ENCODE peak calls at places on chromosomes 7 and 10, in eight cellular contexts. One of them, this sample, is unnamed.

GRCh38 chr7:91789086-91789485 is 91.4 kb downstream of the MTERF1 start:
- DNase-seq in activated T-helper 1 cell treated with Interleukin-2 at 50 U/mL for 16 hours: no peak
- DNase-seq in stimulated activated CD4-positive, alpha-beta T cell treated with anti-CD3 and anti-CD28 coated beads, TNF-alpha, amount 100 ng/mL, for 1 hour: no peak
- DNase-seq in HFF-Myc: peak
- DNase-seq in HTR-8/SVneo: no peak
- DNase-seq in M059J: no peak
- DNase-seq in lung microvascular endothelial cell: no peak
- DNase-seq in amniotic epithelial cell: no peak
- DNase-seq in this sample: no peak

GRCh38 chr7:50492770-50493519 is 42.8 kb upstream of the FIGNL1 start:
- DNase-seq in activated T-helper 1 cell treated with Interleukin-2 at 50 U/mL for 16 hours: no peak
- DNase-seq in HTR-8/SVneo: no peak
- DNase-seq in amniotic epithelial cell: no peak
- DNase-seq in M059J: no peak
- DNase-seq in HFF-Myc: no peak
- DNase-seq in lung microvascular endothelial cell: no peak
- DNase-seq in stimulated activated CD4-positive, alpha-beta T cell treated with anti-CD3 and anti-CD28 coated beads, TNF-alpha, amount 100 ng/mL, for 1 hour: no peak
- DNase-seq in this sample: no peak

GRCh38 chr10:11301571-11302111 is 284.0 kb downstream of the CELF2 start:
- DNase-seq in activated T-helper 1 cell treated with Interleukin-2 at 50 U/mL for 16 hours: no peak
- DNase-seq in HTR-8/SVneo: no peak
- DNase-seq in amniotic epithelial cell: no peak
- DNase-seq in M059J: no peak
- DNase-seq in stimulated activated CD4-positive, alpha-beta T cell treated with anti-CD3 and anti-CD28 coated beads, TNF-alpha, amount 100 ng/mL, for 1 hour: no peak
- DNase-seq in lung microvascular endothelial cell: no peak
- DNase-seq in HFF-Myc: no peak
- DNase-seq in this sample: no peak

GRCh38 chr10:77926566-77927342 is at the start of gene DLG5:
- DNase-seq in lung microvascular endothelial cell: peak
- DNase-seq in HTR-8/SVneo: no peak
- DNase-seq in M059J: peak
- DNase-seq in activated T-helper 1 cell treated with Interleukin-2 at 50 U/mL for 16 hours: no peak
- DNase-seq in HFF-Myc: no peak
- DNase-seq in amniotic epithelial cell: peak
- DNase-seq in stimulated activated CD4-positive, alpha-beta T cell treated with anti-CD3 and anti-CD28 coated beads, TNF-alpha, amount 100 ng/mL, for 1 hour: no peak
- DNase-seq in this sample: no peak

GRCh38 chr7:27364344-27364758 is 121.7 kb downstream of the EVX1 start:
- DNase-seq in HTR-8/SVneo: peak
- DNase-seq in stimulated activated CD4-positive, alpha-beta T cell treated with anti-CD3 and anti-CD28 coated beads, TNF-alpha, amount 100 ng/mL, for 1 hour: no peak
- DNase-seq in amniotic epithelial cell: peak
- DNase-seq in M059J: peak
- DNase-seq in HFF-Myc: no peak
- DNase-seq in lung microvascular endothelial cell: no peak
- DNase-seq in activated T-helper 1 cell treated with Interleukin-2 at 50 U/mL for 16 hours: no peak
- DNase-seq in this sample: no peak

GRCh38 chr7:35430547-35431153 is 176.8 kb upstream of the TBX20 start:
- DNase-seq in M059J: no peak
- DNase-seq in stimulated activated CD4-positive, alpha-beta T cell treated with anti-CD3 and anti-CD28 coated beads, TNF-alpha, amount 100 ng/mL, for 1 hour: no peak
- DNase-seq in lung microvascular endothelial cell: peak
- DNase-seq in amniotic epithelial cell: peak
- DNase-seq in HFF-Myc: no peak
- DNase-seq in HTR-8/SVneo: no peak
- DNase-seq in activated T-helper 1 cell treated with Interleukin-2 at 50 U/mL for 16 hours: no peak
- DNase-seq in this sample: no peak

GRCh38 chr10:14782691-14783363 is 8.1 kb upstream of the FAM107B start:
- DNase-seq in activated T-helper 1 cell treated with Interleukin-2 at 50 U/mL for 16 hours: no peak
- DNase-seq in HFF-Myc: no peak
- DNase-seq in M059J: peak
- DNase-seq in lung microvascular endothelial cell: peak
- DNase-seq in stimulated activated CD4-positive, alpha-beta T cell treated with anti-CD3 and anti-CD28 coated beads, TNF-alpha, amount 100 ng/mL, for 1 hour: no peak
- DNase-seq in amniotic epithelial cell: peak
- DNase-seq in HTR-8/SVneo: peak
- DNase-seq in this sample: no peak

GRCh38 chr7:27411145-27411544 is 168.5 kb downstream of the EVX1 start:
- DNase-seq in stimulated activated CD4-positive, alpha-beta T cell treated with anti-CD3 and anti-CD28 coated beads, TNF-alpha, amount 100 ng/mL, for 1 hour: no peak
- DNase-seq in activated T-helper 1 cell treated with Interleukin-2 at 50 U/mL for 16 hours: no peak
- DNase-seq in HTR-8/SVneo: no peak
- DNase-seq in amniotic epithelial cell: no peak
- DNase-seq in M059J: no peak
- DNase-seq in HFF-Myc: no peak
- DNase-seq in lung microvascular endothelial cell: no peak
- DNase-seq in this sample: no peak

GRCh38 chr7:155857141-155857540 is 44.9 kb upstream of the SHH start:
- DNase-seq in activated T-helper 1 cell treated with Interleukin-2 at 50 U/mL for 16 hours: no peak
- DNase-seq in amniotic epithelial cell: no peak
- DNase-seq in HFF-Myc: no peak
- DNase-seq in HTR-8/SVneo: no peak
- DNase-seq in lung microvascular endothelial cell: no peak
- DNase-seq in M059J: no peak
- DNase-seq in stimulated activated CD4-positive, alpha-beta T cell treated with anti-CD3 and anti-CD28 coated beads, TNF-alpha, amount 100 ng/mL, for 1 hour: no peak
- DNase-seq in this sample: no peak

GRCh38 chr7:157425137-157425731 is 88.4 kb downstream of the DNAJB6 start:
- DNase-seq in HFF-Myc: no peak
- DNase-seq in amniotic epithelial cell: no peak
- DNase-seq in activated T-helper 1 cell treated with Interleukin-2 at 50 U/mL for 16 hours: no peak
- DNase-seq in M059J: no peak
- DNase-seq in stimulated activated CD4-positive, alpha-beta T cell treated with anti-CD3 and anti-CD28 coated beads, TNF-alpha, amount 100 ng/mL, for 1 hour: no peak
- DNase-seq in lung microvascular endothelial cell: no peak
- DNase-seq in HTR-8/SVneo: no peak
- DNase-seq in this sample: no peak

GRCh38 chr7:97025983-97026704 is 1.5 kb upstream of the DLX5 start:
- DNase-seq in HTR-8/SVneo: no peak
- DNase-seq in lung microvascular endothelial cell: peak
- DNase-seq in stimulated activated CD4-positive, alpha-beta T cell treated with anti-CD3 and anti-CD28 coated beads, TNF-alpha, amount 100 ng/mL, for 1 hour: no peak
- DNase-seq in HFF-Myc: no peak
- DNase-seq in activated T-helper 1 cell treated with Interleukin-2 at 50 U/mL for 16 hours: no peak
- DNase-seq in amniotic epithelial cell: no peak
- DNase-seq in M059J: no peak
- DNase-seq in this sample: no peak

GRCh38 chr7:150803161-150803860 is 2.7 kb downstream of the TMEM176A start:
- DNase-seq in M059J: no peak
- DNase-seq in stimulated activated CD4-positive, alpha-beta T cell treated with anti-CD3 and anti-CD28 coated beads, TNF-alpha, amount 100 ng/mL, for 1 hour: no peak
- DNase-seq in HTR-8/SVneo: no peak
- DNase-seq in activated T-helper 1 cell treated with Interleukin-2 at 50 U/mL for 16 hours: no peak
- DNase-seq in HFF-Myc: no peak
- DNase-seq in amniotic epithelial cell: no peak
- DNase-seq in lung microvascular endothelial cell: no peak
- DNase-seq in this sample: no peak

GRCh38 chr10:4243651-4244050 is 458.6 kb upstream of the KLF6 start:
- DNase-seq in M059J: peak
- DNase-seq in HFF-Myc: peak
- DNase-seq in HTR-8/SVneo: peak
- DNase-seq in lung microvascular endothelial cell: peak
- DNase-seq in activated T-helper 1 cell treated with Interleukin-2 at 50 U/mL for 16 hours: no peak
- DNase-seq in stimulated activated CD4-positive, alpha-beta T cell treated with anti-CD3 and anti-CD28 coated beads, TNF-alpha, amount 100 ng/mL, for 1 hour: no peak
- DNase-seq in amniotic epithelial cell: peak
- DNase-seq in this sample: peak

GRCh38 chr7:71612011-71612410 is 480.1 kb downstream of the GALNT17 start:
- DNase-seq in activated T-helper 1 cell treated with Interleukin-2 at 50 U/mL for 16 hours: no peak
- DNase-seq in amniotic epithelial cell: no peak
- DNase-seq in HTR-8/SVneo: no peak
- DNase-seq in lung microvascular endothelial cell: no peak
- DNase-seq in HFF-Myc: no peak
- DNase-seq in M059J: no peak
- DNase-seq in stimulated activated CD4-positive, alpha-beta T cell treated with anti-CD3 and anti-CD28 coated beads, TNF-alpha, amount 100 ng/mL, for 1 hour: no peak
- DNase-seq in this sample: no peak

GRCh38 chr7:159071260-159071659 is 73.4 kb downstream of the VIPR2 start:
- DNase-seq in amniotic epithelial cell: no peak
- DNase-seq in HFF-Myc: no peak
- DNase-seq in HTR-8/SVneo: no peak
- DNase-seq in activated T-helper 1 cell treated with Interleukin-2 at 50 U/mL for 16 hours: no peak
- DNase-seq in stimulated activated CD4-positive, alpha-beta T cell treated with anti-CD3 and anti-CD28 coated beads, TNF-alpha, amount 100 ng/mL, for 1 hour: no peak
- DNase-seq in lung microvascular endothelial cell: no peak
- DNase-seq in M059J: no peak
- DNase-seq in this sample: no peak

GRCh38 chr7:134856692-134857091 is 77.3 kb downstream of the CALD1 start:
- DNase-seq in M059J: peak
- DNase-seq in amniotic epithelial cell: peak
- DNase-seq in stimulated activated CD4-positive, alpha-beta T cell treated with anti-CD3 and anti-CD28 coated beads, TNF-alpha, amount 100 ng/mL, for 1 hour: no peak
- DNase-seq in activated T-helper 1 cell treated with Interleukin-2 at 50 U/mL for 16 hours: no peak
- DNase-seq in lung microvascular endothelial cell: no peak
- DNase-seq in HFF-Myc: no peak
- DNase-seq in HTR-8/SVneo: no peak
- DNase-seq in this sample: no peak

GRCh38 chr7:131546583-131547111 is 9.8 kb downstream of the PODXL start:
- DNase-seq in stimulated activated CD4-positive, alpha-beta T cell treated with anti-CD3 and anti-CD28 coated beads, TNF-alpha, amount 100 ng/mL, for 1 hour: no peak
- DNase-seq in M059J: no peak
- DNase-seq in HFF-Myc: no peak
- DNase-seq in lung microvascular endothelial cell: peak
- DNase-seq in HTR-8/SVneo: no peak
- DNase-seq in amniotic epithelial cell: no peak
- DNase-seq in activated T-helper 1 cell treated with Interleukin-2 at 50 U/mL for 16 hours: no peak
- DNase-seq in this sample: peak

GRCh38 chr7:54680377-54681005 is 78.5 kb downstream of the SEC61G start:
- DNase-seq in stimulated activated CD4-positive, alpha-beta T cell treated with anti-CD3 and anti-CD28 coated beads, TNF-alpha, amount 100 ng/mL, for 1 hour: no peak
- DNase-seq in HFF-Myc: no peak
- DNase-seq in amniotic epithelial cell: no peak
- DNase-seq in lung microvascular endothelial cell: no peak
- DNase-seq in activated T-helper 1 cell treated with Interleukin-2 at 50 U/mL for 16 hours: no peak
- DNase-seq in M059J: no peak
- DNase-seq in HTR-8/SVneo: no peak
- DNase-seq in this sample: no peak

GRCh38 chr10:44922826-44923545 is 11.8 kb downstream of the TMEM72 start:
- DNase-seq in activated T-helper 1 cell treated with Interleukin-2 at 50 U/mL for 16 hours: no peak
- DNase-seq in lung microvascular endothelial cell: no peak
- DNase-seq in M059J: no peak
- DNase-seq in HFF-Myc: no peak
- DNase-seq in HTR-8/SVneo: no peak
- DNase-seq in amniotic epithelial cell: no peak
- DNase-seq in stimulated activated CD4-positive, alpha-beta T cell treated with anti-CD3 and anti-CD28 coated beads, TNF-alpha, amount 100 ng/mL, for 1 hour: no peak
- DNase-seq in this sample: no peak

GRCh38 chr10:49005270-49005669 is 65.6 kb upstream of the LRRC18 start:
- DNase-seq in lung microvascular endothelial cell: no peak
- DNase-seq in HTR-8/SVneo: no peak
- DNase-seq in stimulated activated CD4-positive, alpha-beta T cell treated with anti-CD3 and anti-CD28 coated beads, TNF-alpha, amount 100 ng/mL, for 1 hour: no peak
- DNase-seq in HFF-Myc: no peak
- DNase-seq in amniotic epithelial cell: no peak
- DNase-seq in activated T-helper 1 cell treated with Interleukin-2 at 50 U/mL for 16 hours: no peak
- DNase-seq in M059J: no peak
- DNase-seq in this sample: no peak

GRCh38 chr10:46551701-46552525 is 4.5 kb downstream of the GPRIN2 start:
- DNase-seq in lung microvascular endothelial cell: no peak
- DNase-seq in HFF-Myc: no peak
- DNase-seq in HTR-8/SVneo: no peak
- DNase-seq in stimulated activated CD4-positive, alpha-beta T cell treated with anti-CD3 and anti-CD28 coated beads, TNF-alpha, amount 100 ng/mL, for 1 hour: no peak
- DNase-seq in activated T-helper 1 cell treated with Interleukin-2 at 50 U/mL for 16 hours: no peak
- DNase-seq in M059J: no peak
- DNase-seq in amniotic epithelial cell: no peak
- DNase-seq in this sample: no peak

GRCh38 chr10:97921581-97922377 is 72.1 kb downstream of the GOLGA7B start:
- DNase-seq in amniotic epithelial cell: peak
- DNase-seq in activated T-helper 1 cell treated with Interleukin-2 at 50 U/mL for 16 hours: no peak
- DNase-seq in stimulated activated CD4-positive, alpha-beta T cell treated with anti-CD3 and anti-CD28 coated beads, TNF-alpha, amount 100 ng/mL, for 1 hour: no peak
- DNase-seq in lung microvascular endothelial cell: no peak
- DNase-seq in HFF-Myc: no peak
- DNase-seq in M059J: peak
- DNase-seq in HTR-8/SVneo: no peak
- DNase-seq in this sample: no peak

GRCh38 chr7:50352282-50352681 is 47.8 kb downstream of the IKZF1 start:
- DNase-seq in stimulated activated CD4-positive, alpha-beta T cell treated with anti-CD3 and anti-CD28 coated beads, TNF-alpha, amount 100 ng/mL, for 1 hour: no peak
- DNase-seq in activated T-helper 1 cell treated with Interleukin-2 at 50 U/mL for 16 hours: no peak
- DNase-seq in lung microvascular endothelial cell: no peak
- DNase-seq in M059J: no peak
- DNase-seq in amniotic epithelial cell: no peak
- DNase-seq in HTR-8/SVneo: no peak
- DNase-seq in HFF-Myc: no peak
- DNase-seq in this sample: no peak

GRCh38 chr10:35219906-35220890 is 93.6 kb downstream of the CREM start:
- DNase-seq in M059J: no peak
- DNase-seq in stimulated activated CD4-positive, alpha-beta T cell treated with anti-CD3 and anti-CD28 coated beads, TNF-alpha, amount 100 ng/mL, for 1 hour: no peak
- DNase-seq in lung microvascular endothelial cell: no peak
- DNase-seq in activated T-helper 1 cell treated with Interleukin-2 at 50 U/mL for 16 hours: no peak
- DNase-seq in HTR-8/SVneo: no peak
- DNase-seq in HFF-Myc: no peak
- DNase-seq in amniotic epithelial cell: no peak
- DNase-seq in this sample: no peak

GRCh38 chr10:14625210-14625621 is 149.5 kb downstream of the FAM107B start:
- DNase-seq in lung microvascular endothelial cell: no peak
- DNase-seq in stimulated activated CD4-positive, alpha-beta T cell treated with anti-CD3 and anti-CD28 coated beads, TNF-alpha, amount 100 ng/mL, for 1 hour: no peak
- DNase-seq in activated T-helper 1 cell treated with Interleukin-2 at 50 U/mL for 16 hours: no peak
- DNase-seq in M059J: no peak
- DNase-seq in HFF-Myc: no peak
- DNase-seq in HTR-8/SVneo: no peak
- DNase-seq in amniotic epithelial cell: no peak
- DNase-seq in this sample: no peak

GRCh38 chr7:42876182-42877068 is 35.4 kb downstream of the C7orf25 start:
- DNase-seq in HTR-8/SVneo: peak
- DNase-seq in M059J: peak
- DNase-seq in lung microvascular endothelial cell: peak
- DNase-seq in HFF-Myc: peak
- DNase-seq in amniotic epithelial cell: peak
- DNase-seq in activated T-helper 1 cell treated with Interleukin-2 at 50 U/mL for 16 hours: no peak
- DNase-seq in stimulated activated CD4-positive, alpha-beta T cell treated with anti-CD3 and anti-CD28 coated beads, TNF-alpha, amount 100 ng/mL, for 1 hour: no peak
- DNase-seq in this sample: peak

GRCh38 chr10:29646960-29647431 is 12.2 kb upstream of the SVIL start:
- DNase-seq in amniotic epithelial cell: peak
- DNase-seq in HFF-Myc: no peak
- DNase-seq in lung microvascular endothelial cell: no peak
- DNase-seq in stimulated activated CD4-positive, alpha-beta T cell treated with anti-CD3 and anti-CD28 coated beads, TNF-alpha, amount 100 ng/mL, for 1 hour: no peak
- DNase-seq in HTR-8/SVneo: no peak
- DNase-seq in activated T-helper 1 cell treated with Interleukin-2 at 50 U/mL for 16 hours: no peak
- DNase-seq in M059J: peak
- DNase-seq in this sample: no peak

GRCh38 chr7:6536262-6536770 is 14.9 kb downstream of the GRID2IP start:
- DNase-seq in HFF-Myc: no peak
- DNase-seq in amniotic epithelial cell: no peak
- DNase-seq in stimulated activated CD4-positive, alpha-beta T cell treated with anti-CD3 and anti-CD28 coated beads, TNF-alpha, amount 100 ng/mL, for 1 hour: no peak
- DNase-seq in M059J: peak
- DNase-seq in activated T-helper 1 cell treated with Interleukin-2 at 50 U/mL for 16 hours: no peak
- DNase-seq in HTR-8/SVneo: peak
- DNase-seq in lung microvascular endothelial cell: no peak
- DNase-seq in this sample: no peak

GRCh38 chr7:106570948-106571418 is 90.0 kb downstream of the CCDC71L start:
- DNase-seq in lung microvascular endothelial cell: no peak
- DNase-seq in M059J: no peak
- DNase-seq in HTR-8/SVneo: no peak
- DNase-seq in stimulated activated CD4-positive, alpha-beta T cell treated with anti-CD3 and anti-CD28 coated beads, TNF-alpha, amount 100 ng/mL, for 1 hour: no peak
- DNase-seq in activated T-helper 1 cell treated with Interleukin-2 at 50 U/mL for 16 hours: no peak
- DNase-seq in HFF-Myc: no peak
- DNase-seq in amniotic epithelial cell: no peak
- DNase-seq in this sample: no peak

GRCh38 chr10:79386637-79387465 is 39.6 kb downstream of the PPIF start:
- DNase-seq in HTR-8/SVneo: no peak
- DNase-seq in stimulated activated CD4-positive, alpha-beta T cell treated with anti-CD3 and anti-CD28 coated beads, TNF-alpha, amount 100 ng/mL, for 1 hour: no peak
- DNase-seq in lung microvascular endothelial cell: no peak
- DNase-seq in HFF-Myc: no peak
- DNase-seq in M059J: no peak
- DNase-seq in amniotic epithelial cell: no peak
- DNase-seq in activated T-helper 1 cell treated with Interleukin-2 at 50 U/mL for 16 hours: no peak
- DNase-seq in this sample: no peak

GRCh38 chr10:79069325-79070090 is 742 bp downstream of the ZMIZ1 start:
- DNase-seq in HTR-8/SVneo: no peak
- DNase-seq in activated T-helper 1 cell treated with Interleukin-2 at 50 U/mL for 16 hours: no peak
- DNase-seq in M059J: peak
- DNase-seq in HFF-Myc: no peak
- DNase-seq in stimulated activated CD4-positive, alpha-beta T cell treated with anti-CD3 and anti-CD28 coated beads, TNF-alpha, amount 100 ng/mL, for 1 hour: no peak
- DNase-seq in amniotic epithelial cell: no peak
- DNase-seq in lung microvascular endothelial cell: peak
- DNase-seq in this sample: no peak

GRCh38 chr10:21515581-21516269 is 9.8 kb downstream of the SKIDA1 start:
- DNase-seq in stimulated activated CD4-positive, alpha-beta T cell treated with anti-CD3 and anti-CD28 coated beads, TNF-alpha, amount 100 ng/mL, for 1 hour: no peak
- DNase-seq in amniotic epithelial cell: no peak
- DNase-seq in HFF-Myc: no peak
- DNase-seq in activated T-helper 1 cell treated with Interleukin-2 at 50 U/mL for 16 hours: no peak
- DNase-seq in lung microvascular endothelial cell: peak
- DNase-seq in HTR-8/SVneo: no peak
- DNase-seq in M059J: peak
- DNase-seq in this sample: no peak

GRCh38 chr10:113663142-113663541 is 699 bp downstream of the NRAP start:
- DNase-seq in lung microvascular endothelial cell: no peak
- DNase-seq in activated T-helper 1 cell treated with Interleukin-2 at 50 U/mL for 16 hours: no peak
- DNase-seq in M059J: peak
- DNase-seq in HFF-Myc: no peak
- DNase-seq in amniotic epithelial cell: no peak
- DNase-seq in stimulated activated CD4-positive, alpha-beta T cell treated with anti-CD3 and anti-CD28 coated beads, TNF-alpha, amount 100 ng/mL, for 1 hour: no peak
- DNase-seq in HTR-8/SVneo: no peak
- DNase-seq in this sample: no peak

GRCh38 chr7:143240323-143241168 is 18.7 kb downstream of the TAS2R40 start:
- DNase-seq in activated T-helper 1 cell treated with Interleukin-2 at 50 U/mL for 16 hours: peak
- DNase-seq in HTR-8/SVneo: peak
- DNase-seq in lung microvascular endothelial cell: peak
- DNase-seq in HFF-Myc: peak
- DNase-seq in amniotic epithelial cell: peak
- DNase-seq in stimulated activated CD4-positive, alpha-beta T cell treated with anti-CD3 and anti-CD28 coated beads, TNF-alpha, amount 100 ng/mL, for 1 hour: peak
- DNase-seq in M059J: peak
- DNase-seq in this sample: peak